ENCODE peak calls at places on chromosomes 3 and 15, in four cellular contexts. T, C, G and O are unnamed samples.

GRCh38 chr15:93029613-93030429 is 59.2 kb downstream of the RGMA start:
- DNase-seq in T (peak), C (peak), G (no peak), O (no peak)

GRCh38 chr3:39433642-39434041 is 27.1 kb downstream of the RPSA start:
- DNase-seq in T (peak), C (no peak), G (no peak), O (no peak)

GRCh38 chr3:151382671-151383070 is 1.9 kb downstream of the P2RY12 start:
- DNase-seq in T (no peak), C (no peak), G (no peak), O (no peak)

GRCh38 chr3:117868766-117869165 is 1159.2 kb downstream of the TUSC7 start:
- DNase-seq in T (peak), C (no peak), G (no peak), O (no peak)

GRCh38 chr15:91915576-91915975 is 62.1 kb downstream of the SLCO3A1 start:
- DNase-seq in T (no peak), C (no peak), G (no peak), O (no peak)

GRCh38 chr3:41002104-41002503 is 197.2 kb upstream of the CTNNB1 start:
- DNase-seq in T (no peak), C (no peak), G (no peak), O (no peak)

GRCh38 chr3:38017445-38018295 is 11.8 kb downstream of the PLCD1 start:
- DNase-seq in T (no peak), C (no peak), G (no peak), O (no peak)

GRCh38 chr3:43768594-43768993 is 77.9 kb downstream of the ABHD5 start:
- DNase-seq in T (peak), C (no peak), G (no peak), O (no peak)

GRCh38 chr3:151268267-151269235 is 9.8 kb downstream of the P2RY14 start:
- DNase-seq in T (peak), C (no peak), G (no peak), O (no peak)

GRCh38 chr15:40217166-40217785 is 21.6 kb upstream of the PAK6 start:
- DNase-seq in T (peak), C (no peak), G (peak), O (no peak)

GRCh38 chr15:100092034-100092433 is 249.7 kb downstream of the ADAMTS17 start:
- DNase-seq in T (no peak), C (no peak), G (no peak), O (no peak)

GRCh38 chr15:51837784-51838183 is 8.3 kb downstream of the TMOD3 start:
- DNase-seq in T (peak), C (no peak), G (no peak), O (no peak)

GRCh38 chr15:68812596-68813548 is 7.8 kb downstream of the ANP32A start:
- DNase-seq in T (no peak), C (no peak), G (no peak), O (no peak)

GRCh38 chr15:89483079-89483478 is 13.3 kb downstream of the RHCG start:
- DNase-seq in T (no peak), C (no peak), G (no peak), O (no peak)

GRCh38 chr3:99659965-99660364 is 21.6 kb downstream of the COL8A1 start:
- DNase-seq in T (no peak), C (no peak), G (no peak), O (no peak)

GRCh38 chr15:52537459-52537858 is 8.8 kb upstream of the MYO5A start:
- DNase-seq in T (no peak), C (no peak), G (no peak), O (no peak)

GRCh38 chr15:76431936-76432335 is 95.4 kb downstream of the ISL2 start:
- DNase-seq in T (peak), C (no peak), G (peak), O (peak)

GRCh38 chr15:63913786-63914185 is 80.0 kb upstream of the HERC1 start:
- DNase-seq in T (no peak), C (no peak), G (peak), O (no peak)

GRCh38 chr3:64368163-64369025 is 143.1 kb upstream of the PRICKLE2 start:
- DNase-seq in T (no peak), C (no peak), G (no peak), O (no peak)

DNA sequence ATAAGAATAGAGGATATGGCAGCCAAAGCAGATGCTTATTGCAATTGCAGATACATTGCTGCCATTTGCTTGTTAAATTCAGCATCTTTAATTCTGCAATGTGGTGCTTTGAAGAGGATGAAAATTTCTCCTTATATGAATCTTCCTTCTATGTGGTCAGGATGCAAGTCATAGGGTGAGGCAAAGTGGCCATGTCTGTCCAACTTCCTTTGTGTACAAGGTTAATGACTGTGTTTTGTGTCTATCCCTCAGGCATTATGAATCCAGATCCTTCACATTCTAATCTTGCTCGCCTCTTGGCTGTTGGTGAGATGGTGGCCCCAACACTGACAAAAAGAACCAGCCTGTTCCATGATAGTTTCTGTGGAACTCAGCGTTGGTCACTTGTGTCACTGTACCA is 550.3 kb downstream of the AGBL1 start:
- DNase-seq in T (no peak), C (no peak), G (no peak), O (no peak)
- H4K5ac ChIP-seq in T (no peak), C (no peak), G (no peak), O (no peak)

GRCh38 chr15:31558840-31559239 is 232.2 kb downstream of the KLF13 start:
- DNase-seq in T (no peak), C (no peak), G (no peak), O (no peak)

GRCh38 chr15:31557899-31558298 is 231.3 kb downstream of the KLF13 start:
- DNase-seq in T (no peak), C (no peak), G (no peak), O (no peak)

GRCh38 chr15:31563421-31563820 is 236.8 kb downstream of the KLF13 start:
- DNase-seq in T (no peak), C (no peak), G (no peak), O (no peak)

GRCh38 chr15:31561156-31561555 is 234.5 kb downstream of the KLF13 start:
- DNase-seq in T (no peak), C (no peak), G (no peak), O (no peak)

DNA sequence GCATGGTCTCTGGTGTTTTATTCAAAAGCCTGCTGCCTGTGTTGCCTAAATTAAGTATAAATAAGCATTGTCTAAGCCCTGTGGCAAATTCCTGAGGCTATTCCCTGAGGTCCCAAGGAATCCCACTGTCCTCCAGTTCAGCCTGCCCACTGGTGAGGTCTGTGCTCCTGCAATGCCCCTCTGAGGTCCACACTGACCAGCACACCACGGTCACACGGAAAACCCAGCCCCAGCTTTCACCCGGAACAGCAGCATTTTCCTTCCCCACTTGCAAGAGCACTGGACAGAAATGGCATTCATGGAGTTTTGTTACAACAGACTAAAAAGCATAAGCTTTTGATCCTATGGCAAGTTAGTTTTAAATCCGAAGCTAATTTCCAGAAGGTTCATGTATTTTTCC is 234.0 kb downstream of the KLF13 start:
- DNase-seq in T (no peak), C (no peak), G (no peak), O (no peak)
- H4K5ac ChIP-seq in T (no peak), C (no peak), G (no peak), O (no peak)

GRCh38 chr3:45917146-45917885 is 25.9 kb upstream of the CXCR6 start:
- DNase-seq in T (no peak), C (no peak), G (no peak), O (no peak)

GRCh38 chr3:45923755-45924154 is 19.5 kb upstream of the CXCR6 start:
- DNase-seq in T (peak), C (no peak), G (no peak), O (no peak)

GRCh38 chr3:45922950-45923590 is 20.2 kb upstream of the CXCR6 start:
- DNase-seq in T (no peak), C (no peak), G (no peak), O (no peak)

GRCh38 chr3:45922039-45922326 is 21.3 kb upstream of the CXCR6 start:
- DNase-seq in T (no peak), C (no peak), G (no peak), O (no peak)

DNA sequence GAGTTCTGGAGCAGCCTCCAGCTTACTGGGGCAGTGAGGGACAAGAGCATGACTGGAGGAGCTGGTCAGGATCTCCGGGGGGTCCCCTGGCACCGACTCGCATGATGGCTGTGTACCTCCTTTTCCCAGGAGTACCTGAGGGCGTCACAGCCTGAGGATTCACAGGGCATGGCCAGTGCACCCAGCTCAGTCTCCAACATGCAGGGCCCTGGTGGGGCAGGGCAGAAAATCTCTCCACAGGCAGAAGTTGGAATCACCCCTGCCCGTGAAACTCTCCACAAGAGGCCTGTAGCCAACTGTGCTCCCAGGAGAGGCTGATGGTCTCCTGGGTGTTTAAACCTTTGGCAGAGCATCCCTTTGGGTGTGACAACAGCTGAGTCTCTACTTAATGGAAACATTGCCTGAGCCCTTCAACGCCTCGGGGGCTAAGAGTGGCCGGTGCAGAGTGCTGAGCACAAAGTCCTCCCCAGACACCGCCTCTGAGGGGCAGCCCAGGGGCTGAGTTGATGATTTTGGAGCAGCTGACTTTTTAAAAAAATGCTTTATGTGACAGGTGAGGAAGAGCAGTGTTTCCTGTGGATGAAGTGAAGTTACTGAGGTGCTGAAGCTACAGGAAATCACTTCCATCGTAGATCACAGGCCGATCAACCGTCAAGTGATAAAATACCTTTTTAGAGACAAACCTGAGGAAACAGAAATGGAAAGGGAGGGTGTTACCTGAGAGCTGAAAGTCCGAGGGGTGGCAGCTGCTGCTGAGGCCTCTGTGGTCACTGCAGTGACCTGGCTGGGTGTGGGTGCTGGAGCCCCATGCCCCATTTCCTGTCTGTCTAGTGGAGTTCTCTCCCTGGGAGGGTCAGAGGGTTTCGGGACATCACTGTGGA is 21.9 kb upstream of the CXCR6 start:
- DNase-seq in T (no peak), C (no peak), G (no peak), O (no peak)
- H4K5ac ChIP-seq in T (no peak), C (no peak), G (no peak), O (no peak)

GRCh38 chr3:7585052-7585451 is 724.1 kb downstream of the GRM7 start:
- DNase-seq in T (no peak), C (no peak), G (peak), O (no peak)
- H4K5ac ChIP-seq in T (no peak), C (no peak), G (no peak), O (no peak)

DNA sequence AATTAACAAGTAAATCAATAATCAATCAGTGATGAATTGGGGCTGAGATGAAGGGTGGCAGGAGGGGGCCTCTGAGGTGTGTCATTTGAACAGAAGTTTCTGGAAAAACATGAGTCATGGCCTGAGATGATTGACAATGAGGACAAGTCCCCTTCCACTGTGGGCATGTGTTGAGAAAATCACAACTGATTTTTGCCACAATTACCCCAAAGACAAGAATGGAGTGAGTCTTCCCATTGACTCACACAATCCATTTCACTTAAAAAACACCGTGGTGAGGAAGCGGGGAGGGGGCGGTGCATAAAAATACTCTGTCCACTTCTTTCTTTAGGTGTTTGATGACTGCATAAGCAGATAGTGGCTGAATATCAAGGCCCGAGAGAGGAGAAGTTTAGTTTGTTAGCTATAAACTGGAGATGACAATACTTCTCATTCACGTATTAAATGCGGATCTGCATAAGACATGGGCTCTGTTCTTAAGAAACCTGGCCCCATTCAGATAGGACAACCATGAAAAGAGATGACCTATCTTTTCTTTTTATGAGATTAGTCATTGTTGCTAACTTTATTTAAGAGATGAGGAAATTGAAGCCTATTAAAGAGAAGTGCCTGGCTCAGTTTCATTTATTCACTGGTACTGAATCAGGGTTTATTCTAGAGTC is 34.7 kb downstream of the SHC4 start:
- DNase-seq in T (peak), C (no peak), G (no peak), O (no peak)
- H4K5ac ChIP-seq in T (no peak), C (no peak), G (no peak), O (no peak)

GRCh38 chr15:25568751-25569150 is 129.9 kb upstream of the UBE3A start:
- DNase-seq in T (no peak), C (no peak), G (no peak), O (no peak)

GRCh38 chr15:25572201-25572600 is 133.4 kb upstream of the UBE3A start:
- DNase-seq in T (no peak), C (no peak), G (no peak), O (no peak)
- H4K5ac ChIP-seq in T (no peak), C (no peak), G (no peak), O (no peak)

DNA sequence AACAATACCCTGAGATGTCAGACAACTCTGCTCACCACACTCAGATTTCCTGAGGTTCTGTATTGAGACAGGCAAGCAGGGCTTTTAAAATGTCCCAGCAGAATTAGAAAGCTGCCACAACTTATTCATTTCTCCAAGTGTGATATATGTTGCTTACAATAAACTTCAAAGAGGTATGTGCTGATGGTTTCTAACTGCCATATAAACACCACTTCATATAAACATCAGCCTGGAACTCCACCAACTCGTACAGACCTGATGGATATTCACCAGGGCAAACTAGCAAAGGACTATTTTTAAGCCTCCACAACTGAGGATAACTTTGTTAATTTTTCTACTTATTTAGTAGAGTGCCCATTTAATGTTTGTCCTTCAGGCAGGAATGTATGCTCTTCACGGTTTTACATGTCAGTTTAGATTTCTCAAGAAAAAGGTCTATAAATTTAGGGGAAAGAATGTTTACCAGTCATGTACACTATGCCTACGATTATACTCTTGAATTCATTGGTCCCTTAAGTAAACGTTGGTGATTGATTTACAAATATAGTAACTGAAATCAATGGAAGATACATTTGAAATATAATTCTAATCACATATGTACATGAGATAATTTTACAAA is 109.6 kb upstream of the ABI3BP start:
- DNase-seq in T (peak), C (no peak), G (no peak), O (no peak)
- H4K5ac ChIP-seq in T (no peak), C (no peak), G (no peak), O (no peak)

GRCh38 chr3:69983546-69984265 is 15.8 kb upstream of the SAMMSON start:
- DNase-seq in T (no peak), C (no peak), G (no peak), O (no peak)
- H4K5ac ChIP-seq in T (no peak), C (no peak), G (no peak), O (no peak)

GRCh38 chr3:156899951-156900350 is 73.8 kb downstream of the LEKR1 start:
- DNase-seq in T (no peak), C (no peak), G (peak), O (no peak)

GRCh38 chr3:156892701-156893100 is 66.5 kb downstream of the LEKR1 start:
- DNase-seq in T (peak), C (no peak), G (peak), O (no peak)

GRCh38 chr3:156902916-156903315 is 76.8 kb downstream of the LEKR1 start:
- DNase-seq in T (no peak), C (no peak), G (no peak), O (no peak)

DNA sequence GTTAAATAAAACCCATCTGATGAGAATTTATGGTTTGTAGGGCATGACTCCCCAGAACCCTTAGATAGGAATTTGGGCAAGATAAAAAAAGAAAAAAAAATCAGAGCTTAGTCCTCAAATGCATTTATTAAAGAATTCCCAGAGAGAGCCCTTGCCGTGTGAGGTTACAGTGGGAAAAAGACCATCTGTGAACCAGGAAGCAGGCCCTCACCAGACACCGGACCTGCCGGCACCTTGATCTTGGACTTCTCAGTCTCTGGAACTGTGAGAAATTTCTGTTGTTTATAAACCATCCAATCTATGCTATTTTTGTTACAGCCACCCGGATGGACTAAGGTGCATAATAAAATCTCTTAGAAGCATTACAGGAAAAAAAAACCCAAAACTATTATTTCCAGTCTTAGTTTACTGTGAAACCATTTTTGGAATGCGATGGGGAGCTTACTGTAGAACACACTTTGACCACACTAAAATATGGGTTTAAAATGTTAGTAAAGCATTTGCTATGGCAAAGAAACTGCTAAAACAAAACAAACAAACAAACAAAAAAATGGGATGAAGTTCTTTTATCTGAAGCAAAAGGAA is 72.2 kb downstream of the LEKR1 start:
- DNase-seq in T (no peak), C (no peak), G (peak), O (no peak)
- H4K5ac ChIP-seq in T (no peak), C (no peak), G (no peak), O (no peak)